ENCODE peak calls at places on chromosomes 16 and 17, in ten cellular contexts. One of them, this sample, is unnamed.

GRCh38 chr17:76700290-76700626 is 10.5 kb downstream of the MXRA7 start:
- DNase-seq in gastrocnemius medialis: no peak
- DNase-seq in AG10803: no peak
- DNase-seq in thoracic aorta: no peak
- DNase-seq in MM.1S: no peak
- DNase-seq in PC-9: no peak
- DNase-seq in Peyer's patch: no peak
- DNase-seq in CD8-positive, alpha-beta memory T cell: no peak
- DNase-seq in left lung: no peak
- DNase-seq in CD8-positive, alpha-beta T cell: no peak
- DNase-seq in this sample: no peak

GRCh38 chr17:59669944-59670343 is 37.3 kb downstream of the PTRH2 start:
- DNase-seq in gastrocnemius medialis: no peak
- DNase-seq in AG10803: no peak
- DNase-seq in thoracic aorta: no peak
- DNase-seq in MM.1S: no peak
- DNase-seq in PC-9: no peak
- DNase-seq in Peyer's patch: no peak
- DNase-seq in CD8-positive, alpha-beta memory T cell: no peak
- DNase-seq in left lung: no peak
- DNase-seq in CD8-positive, alpha-beta T cell: no peak
- DNase-seq in this sample: no peak

GRCh38 chr17:6666077-6666521 is 14.5 kb downstream of the C17orf100 start:
- DNase-seq in gastrocnemius medialis: peak
- DNase-seq in AG10803: peak
- DNase-seq in thoracic aorta: no peak
- DNase-seq in MM.1S: peak
- DNase-seq in PC-9: peak
- DNase-seq in Peyer's patch: peak
- DNase-seq in CD8-positive, alpha-beta memory T cell: no peak
- DNase-seq in left lung: peak
- DNase-seq in CD8-positive, alpha-beta T cell: no peak
- DNase-seq in this sample: peak

GRCh38 chr16:5820472-5820871 is 722.9 kb upstream of the EEF2KMT start:
- DNase-seq in gastrocnemius medialis: no peak
- DNase-seq in AG10803: no peak
- DNase-seq in thoracic aorta: no peak
- DNase-seq in MM.1S: no peak
- DNase-seq in PC-9: no peak
- DNase-seq in Peyer's patch: no peak
- DNase-seq in CD8-positive, alpha-beta memory T cell: no peak
- DNase-seq in left lung: no peak
- DNase-seq in CD8-positive, alpha-beta T cell: no peak
- DNase-seq in this sample: no peak

GRCh38 chr17:14557482-14557881 is 256.6 kb downstream of the HS3ST3B1 start:
- DNase-seq in gastrocnemius medialis: no peak
- DNase-seq in AG10803: no peak
- DNase-seq in thoracic aorta: no peak
- DNase-seq in MM.1S: no peak
- DNase-seq in PC-9: no peak
- DNase-seq in Peyer's patch: no peak
- DNase-seq in CD8-positive, alpha-beta memory T cell: no peak
- DNase-seq in left lung: no peak
- DNase-seq in CD8-positive, alpha-beta T cell: no peak
- DNase-seq in this sample: no peak

GRCh38 chr17:55241097-55241496 is 23.7 kb upstream of the HLF start:
- DNase-seq in gastrocnemius medialis: no peak
- DNase-seq in AG10803: no peak
- DNase-seq in thoracic aorta: no peak
- DNase-seq in MM.1S: no peak
- DNase-seq in PC-9: no peak
- DNase-seq in Peyer's patch: no peak
- DNase-seq in CD8-positive, alpha-beta memory T cell: no peak
- DNase-seq in left lung: no peak
- DNase-seq in CD8-positive, alpha-beta T cell: no peak
- DNase-seq in this sample: no peak

GRCh38 chr16:4344659-4345438 is 6.3 kb downstream of the PAM16 start:
- DNase-seq in gastrocnemius medialis: no peak
- DNase-seq in AG10803: no peak
- DNase-seq in thoracic aorta: no peak
- DNase-seq in MM.1S: no peak
- DNase-seq in PC-9: no peak
- DNase-seq in Peyer's patch: no peak
- DNase-seq in CD8-positive, alpha-beta memory T cell: no peak
- DNase-seq in left lung: no peak
- DNase-seq in CD8-positive, alpha-beta T cell: peak
- DNase-seq in this sample: no peak

GRCh38 chr17:31583795-31584340 is 192.4 kb downstream of the RAB11FIP4 start:
- DNase-seq in gastrocnemius medialis: no peak
- DNase-seq in AG10803: no peak
- DNase-seq in thoracic aorta: no peak
- DNase-seq in MM.1S: no peak
- DNase-seq in PC-9: no peak
- DNase-seq in Peyer's patch: no peak
- DNase-seq in CD8-positive, alpha-beta memory T cell: no peak
- DNase-seq in left lung: no peak
- DNase-seq in CD8-positive, alpha-beta T cell: no peak
- DNase-seq in this sample: no peak

GRCh38 chr16:24198807-24199533 is 57.2 kb upstream of the CACNG3 start:
- DNase-seq in gastrocnemius medialis: no peak
- DNase-seq in AG10803: no peak
- DNase-seq in thoracic aorta: no peak
- DNase-seq in MM.1S: no peak
- DNase-seq in PC-9: no peak
- DNase-seq in Peyer's patch: no peak
- DNase-seq in CD8-positive, alpha-beta memory T cell: no peak
- DNase-seq in left lung: no peak
- DNase-seq in CD8-positive, alpha-beta T cell: no peak
- DNase-seq in this sample: no peak

GRCh38 chr17:73325527-73325842 is 13.7 kb upstream of the CDC42EP4 start:
- DNase-seq in gastrocnemius medialis: no peak
- DNase-seq in AG10803: peak
- DNase-seq in thoracic aorta: no peak
- DNase-seq in MM.1S: no peak
- DNase-seq in PC-9: no peak
- DNase-seq in Peyer's patch: no peak
- DNase-seq in CD8-positive, alpha-beta memory T cell: no peak
- DNase-seq in left lung: no peak
- DNase-seq in CD8-positive, alpha-beta T cell: no peak
- DNase-seq in this sample: peak

GRCh38 chr17:79616801-79617200 is 6.0 kb upstream of the RBFOX3 start:
- DNase-seq in gastrocnemius medialis: no peak
- DNase-seq in AG10803: no peak
- DNase-seq in thoracic aorta: no peak
- DNase-seq in MM.1S: no peak
- DNase-seq in PC-9: no peak
- DNase-seq in Peyer's patch: no peak
- DNase-seq in CD8-positive, alpha-beta memory T cell: no peak
- DNase-seq in left lung: no peak
- DNase-seq in CD8-positive, alpha-beta T cell: no peak
- DNase-seq in this sample: no peak

GRCh38 chr17:55458977-55459376 is 37.3 kb upstream of the MMD start:
- DNase-seq in gastrocnemius medialis: no peak
- DNase-seq in AG10803: peak
- DNase-seq in thoracic aorta: no peak
- DNase-seq in MM.1S: no peak
- DNase-seq in PC-9: no peak
- DNase-seq in Peyer's patch: no peak
- DNase-seq in CD8-positive, alpha-beta memory T cell: no peak
- DNase-seq in left lung: no peak
- DNase-seq in CD8-positive, alpha-beta T cell: no peak
- DNase-seq in this sample: no peak

GRCh38 chr16:58451945-58452401 is 48.0 kb upstream of the NDRG4 start:
- DNase-seq in gastrocnemius medialis: no peak
- DNase-seq in AG10803: peak
- DNase-seq in thoracic aorta: no peak
- DNase-seq in MM.1S: no peak
- DNase-seq in PC-9: no peak
- DNase-seq in Peyer's patch: no peak
- DNase-seq in CD8-positive, alpha-beta memory T cell: no peak
- DNase-seq in left lung: no peak
- DNase-seq in CD8-positive, alpha-beta T cell: no peak
- DNase-seq in this sample: no peak

GRCh38 chr17:62902573-62903229 is 63.3 kb upstream of the TANC2 start:
- DNase-seq in gastrocnemius medialis: no peak
- DNase-seq in AG10803: no peak
- DNase-seq in thoracic aorta: no peak
- DNase-seq in MM.1S: no peak
- DNase-seq in PC-9: no peak
- DNase-seq in Peyer's patch: no peak
- DNase-seq in CD8-positive, alpha-beta memory T cell: no peak
- DNase-seq in left lung: no peak
- DNase-seq in CD8-positive, alpha-beta T cell: no peak
- DNase-seq in this sample: no peak

DNA sequence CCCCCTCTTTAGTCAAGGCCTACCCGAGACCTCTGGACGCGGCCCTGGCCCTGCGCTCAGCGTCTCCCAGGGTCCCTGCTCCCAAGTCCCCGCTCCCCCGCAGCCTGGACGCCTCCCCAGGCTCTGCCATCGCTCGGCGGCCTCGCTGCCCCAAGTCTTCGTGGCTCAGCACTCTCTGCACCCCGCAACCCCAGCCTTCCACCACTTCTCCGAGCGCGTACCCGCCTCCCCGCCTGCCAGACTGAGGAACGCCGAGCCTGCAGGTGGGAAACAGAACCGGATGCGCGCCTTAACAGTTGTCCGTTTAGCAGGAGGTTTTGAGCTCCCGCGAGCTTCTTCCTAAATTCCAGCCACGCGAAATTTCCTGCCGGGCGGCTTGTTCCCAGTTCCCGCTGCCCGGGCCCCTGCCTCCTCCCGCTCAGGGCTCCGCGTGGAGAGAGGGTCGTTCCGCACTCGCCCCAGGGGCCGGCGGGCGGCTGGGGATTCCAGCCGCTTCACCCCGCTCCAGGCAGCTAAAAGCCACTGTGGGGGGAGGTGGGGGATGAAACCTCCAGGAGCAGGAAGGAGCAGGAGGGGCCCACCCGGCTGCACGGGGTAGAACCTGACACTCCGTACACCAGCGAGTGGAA is 87.7 kb downstream of the KCNJ12 start:
- DNase-seq in gastrocnemius medialis: no peak
- DNase-seq in AG10803: no peak
- DNase-seq in thoracic aorta: no peak
- DNase-seq in MM.1S: no peak
- DNase-seq in PC-9: no peak
- DNase-seq in Peyer's patch: no peak
- DNase-seq in CD8-positive, alpha-beta memory T cell: no peak
- DNase-seq in left lung: no peak
- DNase-seq in CD8-positive, alpha-beta T cell: no peak
- DNase-seq in this sample: peak
- H3K4me3 ChIP-seq in gastrocnemius medialis: peak
- H3K4me3 ChIP-seq in AG10803: no peak
- H3K4me3 ChIP-seq in thoracic aorta: peak
- H3K4me3 ChIP-seq in MM.1S: no peak
- H3K4me3 ChIP-seq in PC-9: no peak
- H3K4me3 ChIP-seq in Peyer's patch: no peak
- H3K4me3 ChIP-seq in CD8-positive, alpha-beta memory T cell: no peak
- H3K4me3 ChIP-seq in left lung: no peak
- H3K4me3 ChIP-seq in CD8-positive, alpha-beta T cell: no peak
- H3K4me3 ChIP-seq in this sample: peak

DNA sequence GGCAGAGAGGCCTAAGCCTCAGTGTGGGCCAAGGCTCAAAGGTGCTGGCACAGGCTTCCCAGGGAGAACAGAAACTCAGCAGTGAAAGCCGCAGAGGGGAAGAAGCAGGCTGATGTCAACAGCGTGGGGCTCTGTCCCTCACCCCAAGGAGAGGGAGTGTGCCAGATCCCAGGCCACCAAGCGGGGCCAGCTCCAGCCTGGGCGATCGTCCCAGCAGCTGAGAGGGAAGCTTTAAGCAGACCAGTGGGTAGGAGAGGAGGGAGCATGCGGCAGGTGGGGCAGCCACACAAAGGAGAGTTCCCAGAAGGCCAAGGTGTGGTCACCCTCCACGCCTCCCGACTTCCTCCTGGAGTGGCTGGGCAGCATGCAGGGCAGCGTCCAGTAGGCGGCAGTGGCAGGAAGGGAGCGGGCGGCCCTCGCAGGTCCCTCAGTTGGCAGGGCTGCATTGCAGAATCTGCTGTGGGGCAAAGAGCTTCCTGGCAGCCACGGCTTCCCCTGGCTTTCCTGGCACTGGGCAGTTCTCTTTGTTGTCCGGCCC is 6.0 kb downstream of the SYNGR2 start:
- DNase-seq in gastrocnemius medialis: peak
- DNase-seq in AG10803: no peak
- DNase-seq in thoracic aorta: peak
- DNase-seq in MM.1S: peak
- DNase-seq in PC-9: peak
- DNase-seq in Peyer's patch: peak
- DNase-seq in CD8-positive, alpha-beta memory T cell: no peak
- DNase-seq in left lung: peak
- DNase-seq in CD8-positive, alpha-beta T cell: no peak
- DNase-seq in this sample: no peak
- H3K4me3 ChIP-seq in gastrocnemius medialis: peak
- H3K4me3 ChIP-seq in AG10803: no peak
- H3K4me3 ChIP-seq in thoracic aorta: peak
- H3K4me3 ChIP-seq in MM.1S: no peak
- H3K4me3 ChIP-seq in PC-9: no peak
- H3K4me3 ChIP-seq in Peyer's patch: peak
- H3K4me3 ChIP-seq in CD8-positive, alpha-beta memory T cell: no peak
- H3K4me3 ChIP-seq in left lung: no peak
- H3K4me3 ChIP-seq in CD8-positive, alpha-beta T cell: no peak
- H3K4me3 ChIP-seq in this sample: no peak

DNA sequence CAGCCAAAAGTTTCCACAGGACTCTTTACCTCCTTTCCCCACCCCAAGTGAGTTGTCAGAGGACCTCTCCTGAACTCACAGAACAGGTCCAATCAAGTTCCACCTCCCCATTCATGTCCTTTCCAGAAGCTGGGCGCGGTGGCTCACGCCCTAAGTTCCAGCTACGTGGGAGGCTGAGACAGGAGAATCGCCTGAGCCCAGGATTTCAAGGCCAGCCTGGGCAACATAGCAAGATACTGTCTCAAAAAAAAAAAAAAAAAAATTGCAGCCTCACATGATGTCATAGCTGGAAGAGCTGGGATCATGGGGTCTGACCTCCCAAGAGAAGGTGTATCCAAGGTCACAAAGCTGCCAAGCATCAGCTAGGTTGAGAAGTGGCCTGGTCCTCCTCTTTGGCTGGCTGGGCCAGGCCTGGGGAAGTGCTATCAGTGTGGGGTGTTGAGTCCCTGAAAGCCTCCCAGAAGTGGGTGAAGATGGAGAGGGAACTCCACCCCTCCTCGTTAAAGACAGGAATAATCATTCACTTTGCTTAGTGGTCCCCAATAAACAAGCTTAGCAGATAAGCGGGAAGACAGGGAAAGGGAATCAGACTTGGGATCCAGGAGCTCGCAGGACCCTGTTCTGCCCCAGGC is 5.5 kb upstream of the MNT start:
- DNase-seq in gastrocnemius medialis: no peak
- DNase-seq in AG10803: no peak
- DNase-seq in thoracic aorta: no peak
- DNase-seq in MM.1S: no peak
- DNase-seq in PC-9: peak
- DNase-seq in Peyer's patch: peak
- DNase-seq in CD8-positive, alpha-beta memory T cell: no peak
- DNase-seq in left lung: no peak
- DNase-seq in CD8-positive, alpha-beta T cell: no peak
- DNase-seq in this sample: no peak
- H3K4me3 ChIP-seq in gastrocnemius medialis: no peak
- H3K4me3 ChIP-seq in AG10803: no peak
- H3K4me3 ChIP-seq in thoracic aorta: peak
- H3K4me3 ChIP-seq in MM.1S: no peak
- H3K4me3 ChIP-seq in PC-9: peak
- H3K4me3 ChIP-seq in Peyer's patch: peak
- H3K4me3 ChIP-seq in CD8-positive, alpha-beta memory T cell: no peak
- H3K4me3 ChIP-seq in left lung: no peak
- H3K4me3 ChIP-seq in CD8-positive, alpha-beta T cell: no peak
- H3K4me3 ChIP-seq in this sample: no peak

GRCh38 chr17:81436294-81436849 is 41.1 kb downstream of the BAHCC1 start:
- DNase-seq in gastrocnemius medialis: no peak
- DNase-seq in AG10803: peak
- DNase-seq in thoracic aorta: no peak
- DNase-seq in MM.1S: no peak
- DNase-seq in PC-9: no peak
- DNase-seq in Peyer's patch: no peak
- DNase-seq in CD8-positive, alpha-beta memory T cell: no peak
- DNase-seq in left lung: no peak
- DNase-seq in CD8-positive, alpha-beta T cell: no peak
- DNase-seq in this sample: no peak
- H3K4me3 ChIP-seq in gastrocnemius medialis: no peak
- H3K4me3 ChIP-seq in AG10803: no peak
- H3K4me3 ChIP-seq in thoracic aorta: no peak
- H3K4me3 ChIP-seq in MM.1S: no peak
- H3K4me3 ChIP-seq in PC-9: no peak
- H3K4me3 ChIP-seq in Peyer's patch: no peak
- H3K4me3 ChIP-seq in CD8-positive, alpha-beta memory T cell: no peak
- H3K4me3 ChIP-seq in left lung: no peak
- H3K4me3 ChIP-seq in CD8-positive, alpha-beta T cell: no peak
- H3K4me3 ChIP-seq in this sample: no peak

This sample was measured in GM23338.